ENCODE peak calls at places on chromosomes 16 and 17, in nine cellular contexts. W is AML-193; M is left ventricle myocardium superior; R is AG09309; S is ovary; Q is NCI-H1105; C is Calu3; T is activated naive CD4-positive, alpha-beta T cell treated with Interleukin-2 at 50 U/mL for 16 hours; B is fibroblast of the conjunctiva. A is an unnamed sample.
A peak's percentile ranks its signal among the peaks of the same experiment; 100 is the strongest.

GRCh38 chr16:71885261-71885650 is 1.3 kb upstream of the ZNF821 start:
- DNase-seq in W (peak; percentile 33), M (no peak), R (no peak), S (no peak), Q (no peak), C (no peak), T (no peak), B (no peak), A (no peak)

GRCh38 chr16:19513377-19514053 is 8.4 kb downstream of the GDE1 start:
- DNase-seq in W (peak; percentile 78), M (no peak), R (no peak), S (no peak), Q (no peak), C (no peak), T (no peak), B (no peak), A (no peak)

GRCh38 chr17:45719335-45720071 is 64.6 kb upstream of the CRHR1 start:
- DNase-seq in W (peak; percentile 14), M (no peak), R (peak; percentile 84), S (no peak), Q (no peak), C (peak; percentile 68), T (no peak), B (peak; percentile 29), A (no peak)

GRCh38 chr16:4696905-4697866 is 3.8 kb downstream of the NUDT16L1 start:
- DNase-seq in W (no peak), M (no peak), R (no peak), S (peak; percentile 57), Q (no peak), C (no peak), T (no peak), B (no peak), A (no peak)

GRCh38 chr16:50673496-50674275 is 7.4 kb downstream of the SNX20 start:
- DNase-seq in W (no peak), M (no peak), R (no peak), S (no peak), Q (no peak), C (no peak), T (no peak), B (no peak), A (no peak)

GRCh38 chr17:37088459-37088858 is 139.7 kb downstream of the AATF start:
- DNase-seq in W (no peak), M (no peak), R (no peak), S (no peak), Q (peak; percentile 7), C (peak; percentile 83), T (no peak), B (no peak), A (no peak)

GRCh38 chr16:3838600-3839401 is 41.7 kb downstream of the CREBBP start:
- DNase-seq in W (no peak), M (no peak), R (no peak), S (no peak), Q (no peak), C (no peak), T (no peak), B (no peak), A (no peak)

GRCh38 chr17:66191607-66192377 is at the start of gene CEP112:
- DNase-seq in W (peak; percentile 31), M (peak; percentile 88), R (no peak), S (peak; percentile 91), Q (peak; percentile 85), C (peak; percentile 83), T (peak; percentile 86), B (peak; percentile 41), A (peak; percentile 86)

GRCh38 chr17:33647976-33648375 is 354.9 kb upstream of the ASIC2 start:
- DNase-seq in W (no peak), M (no peak), R (no peak), S (no peak), Q (no peak), C (peak; percentile 11), T (no peak), B (no peak), A (no peak)

GRCh38 chr16:78992001-78992400 is 608.5 kb downstream of the MAF start:
- DNase-seq in W (no peak), M (no peak), R (no peak), S (no peak), Q (no peak), C (no peak), T (no peak), B (no peak), A (no peak)

GRCh38 chr16:12002447-12003006 is 26.0 kb downstream of the SNX29 start:
- DNase-seq in W (no peak), M (no peak), R (no peak), S (no peak), Q (peak; percentile 64), C (no peak), T (no peak), B (no peak), A (no peak)